ENCODE peak calls at places on chromosomes 12 and 14, in nine cellular contexts. A, Y, G, C, Z, P, N, F and W are unnamed samples.

GRCh38 chr12:85580562-85581168 is 255.5 kb downstream of the RASSF9 start:
- DNase-seq in G (no peak), Z (no peak), P (no peak), N (no peak), Y (no peak), C (no peak), F (peak; percentile 6), A (no peak), W (no peak)

GRCh38 chr12:1800646-1801284 is 19.6 kb upstream of the LRTM2 start:
- DNase-seq in Z (peak; percentile 43), N (peak; percentile 55), P (peak; percentile 71), A (peak; percentile 72), F (no peak), C (peak; percentile 62), G (no peak), Y (peak; percentile 52), W (peak; percentile 18)

GRCh38 chr14:55699131-55700057 is 119.4 kb downstream of the KTN1 start:
- DNase-seq in F (peak; percentile 80), C (no peak), N (no peak), Y (no peak), G (no peak), Z (peak; percentile 77), P (no peak), A (no peak), W (no peak)

GRCh38 chr14:60616326-60617044 is 32.8 kb downstream of the SIX1 start:
- DNase-seq in C (no peak), F (no peak), P (peak; percentile 19), N (no peak), Y (no peak), A (no peak), G (no peak), Z (no peak), W (no peak)

GRCh38 chr12:38890102-38890501 is 15.3 kb downstream of the CPNE8 start:
- DNase-seq in A (no peak), C (no peak), G (no peak), Y (no peak), F (no peak), P (no peak), N (no peak), Z (no peak), W (no peak)

GRCh38 chr14:23123419-23123818 is 4.4 kb upstream of the CEBPE start:
- DNase-seq in F (no peak), C (no peak), Y (peak; percentile 93), Z (no peak), A (no peak), N (no peak), P (no peak), G (no peak), W (peak; percentile 90)

GRCh38 chr14:69316449-69317391 is 56.8 kb downstream of the GALNT16 start:
- DNase-seq in P (no peak), G (no peak), A (no peak), Y (no peak), Z (peak; percentile 99), C (peak; percentile 42), N (peak; percentile 67), F (peak; percentile 95), W (peak; percentile 54)

GRCh38 chr14:51792819-51793218 is 67.6 kb upstream of the GNG2 start:
- DNase-seq in Y (no peak), N (no peak), G (no peak), F (no peak), P (no peak), C (no peak), Z (no peak), A (no peak), W (no peak)

GRCh38 chr12:106106892-106107291 is 31.9 kb downstream of the NUAK1 start:
- DNase-seq in F (no peak), C (no peak), G (no peak), Z (no peak), A (no peak), N (no peak), P (peak; percentile 17), Y (no peak), W (no peak)

GRCh38 chr12:111196532-111196931 is 172.4 kb downstream of the PHETA1 start:
- DNase-seq in A (no peak), N (no peak), C (no peak), Z (no peak), F (no peak), P (no peak), G (no peak), Y (no peak), W (no peak)

GRCh38 chr14:102278631-102278935 is 26.4 kb downstream of the MOK start:
- DNase-seq in Z (no peak), N (no peak), Y (no peak), G (no peak), C (no peak), F (no peak), A (no peak), P (no peak), W (no peak)

GRCh38 chr14:104143071-104143470 is 4.7 kb downstream of the KIF26A start:
- DNase-seq in Z (no peak), Y (no peak), P (no peak), A (no peak), N (peak; percentile 49), C (no peak), G (no peak), F (no peak), W (no peak)

GRCh38 chr14:69750495-69750894 is 16.4 kb upstream of the SRSF5 start:
- DNase-seq in Y (no peak), A (no peak), Z (no peak), G (no peak), F (no peak), C (no peak), N (no peak), P (no peak), W (no peak)

GRCh38 chr12:110349521-110350151 is 53.9 kb downstream of the ANAPC7 start:
- DNase-seq in F (no peak), C (no peak), Y (no peak), Z (peak; percentile 56), N (no peak), A (no peak), P (no peak), G (no peak), W (peak; percentile 43)

GRCh38 chr12:113145720-113146551 is 3.6 kb upstream of the CFAP73 start:
- DNase-seq in F (no peak), N (no peak), C (no peak), Y (no peak), A (no peak), P (no peak), Z (no peak), G (no peak), W (no peak)

GRCh38 chr12:110563702-110564470 is 19.2 kb downstream of the PPTC7 start:
- DNase-seq in C (no peak), F (no peak), G (no peak), Z (peak; percentile 64), P (no peak), A (no peak), N (no peak), Y (no peak), W (no peak)

GRCh38 chr14:99686557-99687283 is 2.6 kb downstream of the CYP46A1 start:
- DNase-seq in N (peak; percentile 35), Z (no peak), C (peak; percentile 39), P (no peak), Y (no peak), F (no peak), G (no peak), A (no peak), W (peak; percentile 9)

GRCh38 chr12:114850853-114851252 is 166.9 kb upstream of the TBX3 start:
- DNase-seq in F (no peak), Z (no peak), G (no peak), C (no peak), A (no peak), P (no peak), N (no peak), Y (no peak), W (no peak)

GRCh38 chr12:48021485-48022179 is 17.4 kb upstream of the COL2A1 start:
- DNase-seq in Y (peak; percentile 55), A (no peak), F (peak; percentile 39), Z (no peak), C (no peak), P (no peak), N (no peak), G (no peak), W (no peak)